ENCODE peak calls at places on chromosomes 7 and 10, in five cellular contexts. G is cardiac muscle cell, B is astrocyte, V is brain microvascular endothelial cell, N is adrenal gland. Z is an unnamed sample.

GRCh38 chr10:78904196-78904595 is 164.6 kb upstream of the ZMIZ1 start:
- DNase-seq in G (no peak), B (no peak), V (no peak), N (peak), Z (no peak)

GRCh38 chr7:107044347-107045194 is at the start of gene PRKAR2B:
- DNase-seq in G (peak), B (peak), V (peak), N (peak), Z (no peak)

GRCh38 chr7:82665966-82666507 is 222.5 kb upstream of the CACNA2D1 start:
- DNase-seq in G (no peak), B (no peak), V (no peak), N (no peak), Z (no peak)

GRCh38 chr7:15889501-15889900 is 203.0 kb upstream of the MEOX2 start:
- DNase-seq in G (no peak), B (no peak), V (peak), N (no peak), Z (no peak)

GRCh38 chr7:93935112-93935511 is 13.6 kb downstream of the GNG11 start:
- DNase-seq in G (no peak), B (no peak), V (no peak), N (no peak), Z (no peak)

GRCh38 chr10:7311256-7312178 is 99.3 kb downstream of the SFMBT2 start:
- DNase-seq in G (no peak), B (peak), V (no peak), N (no peak), Z (no peak)

GRCh38 chr10:51000164-51000563 is 74.1 kb upstream of the PRKG1 start:
- DNase-seq in G (no peak), B (peak), V (peak), N (no peak), Z (no peak)

GRCh38 chr10:3470191-3470590 is 297.6 kb upstream of the PITRM1 start:
- DNase-seq in G (no peak), B (no peak), V (no peak), N (no peak), Z (no peak)

GRCh38 chr10:119693262-119693957 is 32.4 kb upstream of the INPP5F start:
- DNase-seq in G (no peak), B (peak), V (no peak), N (no peak), Z (no peak)

GRCh38 chr10:6053816-6054581 is 8.2 kb downstream of the IL2RA start:
- DNase-seq in G (no peak), B (no peak), V (no peak), N (no peak), Z (no peak)

GRCh38 chr10:95513941-95514392 is 47.2 kb downstream of the SORBS1 start:
- DNase-seq in G (no peak), B (peak), V (no peak), N (peak), Z (no peak)

GRCh38 chr7:111089822-111090426 is 1.0 kb upstream of the LRRN3 start:
- DNase-seq in G (peak), B (no peak), V (peak), N (no peak), Z (no peak)

GRCh38 chr10:114879541-114880158 is 58.1 kb downstream of the FHIP2A start:
- DNase-seq in G (peak), B (no peak), V (no peak), N (no peak), Z (no peak)

GRCh38 chr10:94344522-94345122 is 18.1 kb downstream of the NOC3L start:
- DNase-seq in G (no peak), B (no peak), V (no peak), N (no peak), Z (no peak)

GRCh38 chr10:43140414-43140813 is 2.2 kb downstream of the CSGALNACT2 start:
- DNase-seq in G (no peak), B (peak), V (peak), N (no peak), Z (no peak)

GRCh38 chr7:97307521-97308108 is 190.1 kb downstream of the SDHAF3 start:
- DNase-seq in G (no peak), B (peak), V (no peak), N (no peak), Z (no peak)

GRCh38 chr10:100812978-100813377 is 67.6 kb downstream of the PAX2 start:
- DNase-seq in G (no peak), B (no peak), V (no peak), N (no peak), Z (no peak)

GRCh38 chr7:23012797-23013714 is 874 bp downstream of the HYCC1 start:
- DNase-seq in G (peak), B (no peak), V (peak), N (peak), Z (no peak)

GRCh38 chr10:28089467-28089866 is 90.6 kb upstream of the ODAD2 start:
- DNase-seq in G (no peak), B (peak), V (peak), N (no peak), Z (no peak)

GRCh38 chr10:118758449-118758848 is 3.7 kb upstream of the CACUL1 start:
- DNase-seq in G (no peak), B (no peak), V (no peak), N (no peak), Z (no peak)

GRCh38 chr10:73039635-73040034 is 57.0 kb downstream of the P4HA1 start:
- DNase-seq in G (no peak), B (peak), V (peak), N (no peak), Z (no peak)

GRCh38 chr10:6273351-6273750 is 70.6 kb downstream of the PFKFB3 start:
- DNase-seq in G (peak), B (no peak), V (no peak), N (no peak), Z (no peak)

GRCh38 chr10:124152139-124152780 is 58.9 kb upstream of the CHST15 start:
- DNase-seq in G (no peak), B (peak), V (peak), N (no peak), Z (no peak)

GRCh38 chr7:107276220-107276827 is 107.5 kb downstream of the HBP1 start:
- DNase-seq in G (no peak), B (no peak), V (no peak), N (no peak), Z (no peak)

GRCh38 chr7:30469303-30469702 is 9.3 kb downstream of the NOD1 start:
- DNase-seq in G (peak), B (peak), V (peak), N (no peak), Z (no peak)

GRCh38 chr7:57256637-57257375 is 124.6 kb upstream of the ZNF479 start:
- DNase-seq in G (no peak), B (no peak), V (no peak), N (no peak), Z (no peak)

GRCh38 chr7:91618665-91619437 is 261.7 kb downstream of the MTERF1 start:
- DNase-seq in G (no peak), B (no peak), V (no peak), N (no peak), Z (no peak)

GRCh38 chr10:75100764-75101291 is 10.6 kb upstream of the SAMD8 start:
- DNase-seq in G (no peak), B (no peak), V (no peak), N (no peak), Z (no peak)

GRCh38 chr10:70714245-70714644 is 41.9 kb downstream of the ADAMTS14 start:
- DNase-seq in G (no peak), B (no peak), V (no peak), N (no peak), Z (no peak)

GRCh38 chr10:1233031-1233430 is 176.8 kb downstream of the WDR37 start:
- DNase-seq in G (no peak), B (no peak), V (no peak), N (no peak), Z (no peak)

GRCh38 chr7:151599401-151600227 is 79.9 kb upstream of the RHEB start:
- DNase-seq in G (no peak), B (peak), V (peak), N (peak), Z (no peak)

GRCh38 chr10:7593068-7593467 is 73.7 kb downstream of the ITIH5 start:
- DNase-seq in G (peak), B (no peak), V (no peak), N (no peak), Z (no peak)

GRCh38 chr10:30433286-30433778 is 652 bp upstream of the MAP3K8 start:
- DNase-seq in G (peak), B (peak), V (peak), N (peak), Z (no peak)

GRCh38 chr7:12244129-12244528 is 33.0 kb downstream of the TMEM106B start:
- DNase-seq in G (peak), B (no peak), V (peak), N (no peak), Z (no peak)

GRCh38 chr7:134954197-134955082 is 31.9 kb upstream of the AGBL3 start:
- DNase-seq in G (peak), B (no peak), V (no peak), N (no peak), Z (no peak)

GRCh38 chr7:25735674-25736242 is 416.2 kb upstream of the NFE2L3 start:
- DNase-seq in G (no peak), B (no peak), V (no peak), N (no peak), Z (no peak)

GRCh38 chr7:25731035-25731880 is 420.7 kb upstream of the NFE2L3 start:
- DNase-seq in G (no peak), B (no peak), V (no peak), N (no peak), Z (peak)

GRCh38 chr7:25732771-25733217 is 419.2 kb upstream of the NFE2L3 start:
- DNase-seq in G (no peak), B (no peak), V (no peak), N (no peak), Z (no peak)

GRCh38 chr7:25727876-25728275 is 424.1 kb upstream of the NFE2L3 start:
- DNase-seq in G (no peak), B (no peak), V (no peak), N (no peak), Z (no peak)

DNA sequence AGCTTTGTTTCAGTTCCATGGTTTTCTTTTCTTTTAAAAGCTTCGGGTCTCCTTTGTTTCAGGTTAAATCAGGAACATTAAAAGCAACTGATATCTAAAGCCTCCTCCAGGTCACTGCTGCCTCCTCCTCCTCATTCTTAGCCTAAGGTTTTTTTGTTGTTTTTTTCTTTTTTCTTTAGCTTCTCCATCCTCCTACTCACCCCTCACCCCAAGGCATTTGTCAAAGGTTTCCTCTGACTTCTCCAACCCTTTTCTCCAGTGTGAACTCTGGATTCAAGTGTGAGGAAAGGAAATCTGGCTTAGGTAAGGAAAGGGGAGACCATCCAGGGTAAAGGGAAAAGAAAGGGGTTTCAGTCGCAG is 420.1 kb upstream of the NFE2L3 start:
- DNase-seq in G (no peak), B (no peak), V (no peak), N (no peak), Z (no peak)
- H3K4me3 ChIP-seq in G (no peak), B (no peak), V (no peak), N (no peak), Z (peak)

DNA sequence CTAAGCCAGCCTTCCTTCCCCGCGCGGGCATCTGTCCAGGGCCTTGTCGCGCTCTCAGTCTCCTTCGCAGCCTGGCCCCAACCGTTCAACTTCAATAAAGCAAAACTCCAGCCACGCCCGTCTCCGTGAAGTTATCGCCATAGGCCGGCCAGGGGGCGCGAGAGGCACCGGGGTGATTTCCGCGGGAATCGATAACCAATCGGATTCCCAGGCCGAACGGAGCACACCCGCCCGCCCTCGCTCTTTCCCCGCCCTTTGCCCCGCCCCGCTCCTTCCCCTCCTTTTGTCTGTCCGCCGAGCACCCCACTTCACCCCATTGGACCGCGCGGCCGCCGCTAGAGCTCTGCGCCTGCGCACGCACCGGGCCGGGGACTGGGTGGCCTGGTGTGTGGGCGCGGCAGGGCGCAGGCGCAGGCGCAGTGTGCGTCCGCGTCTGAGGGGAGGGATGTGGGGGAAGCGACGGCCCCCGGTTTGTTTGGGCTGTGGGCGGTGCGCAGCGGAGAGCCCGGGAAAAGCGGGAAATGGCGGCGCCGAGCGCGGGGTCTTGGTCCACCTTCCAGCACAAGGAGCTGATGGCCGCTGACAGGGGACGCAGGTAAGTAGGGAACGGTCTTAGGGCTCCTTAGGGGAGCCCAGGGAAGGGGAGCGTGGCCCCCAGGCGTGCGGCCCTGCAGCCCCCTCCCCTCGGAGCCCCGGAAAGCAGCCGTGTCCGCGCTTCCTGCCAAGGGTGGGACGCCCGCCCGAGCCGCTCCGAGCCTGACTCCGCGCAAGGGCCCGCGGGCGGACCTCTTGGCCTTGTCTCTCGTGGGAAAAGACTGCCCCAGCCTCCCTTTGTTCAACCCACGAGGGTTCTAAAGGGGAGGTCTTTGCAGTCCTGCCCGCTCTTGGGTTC is at the start of gene CASP2:
- DNase-seq in G (peak), B (peak), V (peak), N (peak), Z (peak)
- H3K27ac ChIP-seq in G (peak), B (peak), V (peak), N (peak), Z (peak)

GRCh38 chr7:130939285-130940095 is 205.5 kb upstream of the KLF14 start:
- DNase-seq in G (no peak), B (no peak), V (no peak), N (no peak), Z (no peak)

GRCh38 chr7:130942211-130942964 is 208.4 kb upstream of the KLF14 start:
- DNase-seq in G (no peak), B (peak), V (no peak), N (peak), Z (no peak)

GRCh38 chr7:130940326-130940725 is 206.3 kb upstream of the KLF14 start:
- DNase-seq in G (no peak), B (no peak), V (no peak), N (no peak), Z (no peak)

GRCh38 chr7:130941322-130942210 is 207.6 kb upstream of the KLF14 start:
- DNase-seq in G (no peak), B (peak), V (peak), N (peak), Z (no peak)

GRCh38 chr7:130940907-130941306 is 206.9 kb upstream of the KLF14 start:
- DNase-seq in G (no peak), B (no peak), V (no peak), N (no peak), Z (no peak)
- H3K4me3 ChIP-seq in G (no peak), B (peak), V (peak), N (peak), Z (peak)

GRCh38 chr7:101922631-101923275 is 105.3 kb downstream of the CUX1 start:
- DNase-seq in G (no peak), B (no peak), V (no peak), N (no peak), Z (no peak)

GRCh38 chr7:101923276-101923985 is 106.0 kb downstream of the CUX1 start:
- DNase-seq in G (no peak), B (peak), V (peak), N (no peak), Z (no peak)

GRCh38 chr7:101927389-101928306 is 110.2 kb downstream of the CUX1 start:
- DNase-seq in G (no peak), B (no peak), V (no peak), N (no peak), Z (no peak)

GRCh38 chr7:101924171-101924570 is 106.7 kb downstream of the CUX1 start:
- DNase-seq in G (no peak), B (peak), V (peak), N (no peak), Z (no peak)

DNA sequence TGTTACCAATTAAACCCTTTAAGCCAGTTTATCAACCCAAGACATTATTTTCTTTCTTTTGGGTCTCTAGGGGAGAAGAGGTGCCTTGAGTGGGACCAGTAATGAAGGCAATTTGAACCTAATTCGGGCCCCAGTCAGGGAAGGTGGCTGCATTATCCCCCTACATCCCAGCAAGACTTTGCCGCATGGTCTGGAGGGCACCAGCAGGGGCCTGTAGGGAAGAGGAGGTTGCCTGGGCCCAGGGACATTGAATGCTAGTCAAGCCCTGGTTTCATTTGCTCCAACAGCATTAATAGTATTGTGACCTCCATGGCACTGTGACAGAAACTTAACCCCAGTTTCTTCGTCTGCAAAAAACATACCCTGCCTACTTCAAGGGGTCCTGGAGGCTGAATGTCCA is 108.8 kb downstream of the CUX1 start:
- DNase-seq in G (no peak), B (no peak), V (no peak), N (no peak), Z (no peak)
- H3K27ac ChIP-seq in G (peak), B (no peak), V (no peak), N (no peak), Z (no peak)

DNA sequence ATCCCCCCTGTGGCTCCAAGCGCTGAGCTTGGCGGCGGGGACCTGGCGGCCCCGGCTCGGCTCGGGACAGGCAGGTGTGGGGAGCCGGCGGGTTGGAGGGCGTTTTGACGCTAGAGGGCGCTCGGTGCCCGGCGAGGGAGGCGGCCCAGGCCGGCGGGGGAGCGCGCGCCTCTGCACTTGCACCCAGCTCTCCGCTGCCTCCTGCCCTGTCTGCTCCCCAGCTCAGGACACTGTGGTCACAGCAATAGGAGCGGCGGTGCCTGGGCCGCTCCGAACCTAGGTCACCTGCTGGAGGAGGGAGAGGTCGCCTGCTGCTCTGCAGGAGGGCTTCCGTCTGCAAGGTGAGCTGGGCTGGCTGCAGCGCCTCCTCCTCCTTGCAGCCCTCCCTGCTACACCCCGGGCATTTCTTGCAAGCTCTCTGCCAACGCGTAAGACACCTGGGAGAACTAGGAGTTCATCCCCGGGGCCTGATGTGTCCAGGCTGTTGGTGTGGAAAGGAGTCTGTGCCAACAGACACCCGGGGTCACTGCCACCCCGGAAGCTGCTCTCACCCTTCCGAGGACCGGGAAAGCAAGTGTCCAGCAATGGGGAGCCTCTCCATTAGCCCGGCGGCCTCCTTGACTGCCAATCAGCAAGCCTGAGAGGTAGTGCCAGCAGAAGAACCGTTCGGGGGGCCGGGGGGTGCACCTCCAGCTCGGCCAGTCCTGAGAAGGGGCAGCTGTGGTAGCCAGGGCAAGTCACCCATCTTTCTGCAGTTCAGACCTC is 620.4 kb downstream of the GALNT17 start:
- DNase-seq in G (peak), B (no peak), V (peak), N (peak), Z (no peak)
- H3K4me3 ChIP-seq in G (no peak), B (no peak), V (no peak), N (no peak), Z (no peak)

GRCh38 chr7:36117201-36117840 is 35.7 kb upstream of the EEPD1 start:
- DNase-seq in G (no peak), B (no peak), V (no peak), N (no peak), Z (no peak)

GRCh38 chr7:36115448-36116321 is 37.4 kb upstream of the EEPD1 start:
- DNase-seq in G (peak), B (peak), V (peak), N (peak), Z (no peak)

GRCh38 chr7:36119005-36119711 is 33.9 kb upstream of the EEPD1 start:
- DNase-seq in G (no peak), B (peak), V (peak), N (peak), Z (peak)

GRCh38 chr7:36116347-36117200 is 36.5 kb upstream of the EEPD1 start:
- DNase-seq in G (no peak), B (peak), V (no peak), N (no peak), Z (no peak)

DNA sequence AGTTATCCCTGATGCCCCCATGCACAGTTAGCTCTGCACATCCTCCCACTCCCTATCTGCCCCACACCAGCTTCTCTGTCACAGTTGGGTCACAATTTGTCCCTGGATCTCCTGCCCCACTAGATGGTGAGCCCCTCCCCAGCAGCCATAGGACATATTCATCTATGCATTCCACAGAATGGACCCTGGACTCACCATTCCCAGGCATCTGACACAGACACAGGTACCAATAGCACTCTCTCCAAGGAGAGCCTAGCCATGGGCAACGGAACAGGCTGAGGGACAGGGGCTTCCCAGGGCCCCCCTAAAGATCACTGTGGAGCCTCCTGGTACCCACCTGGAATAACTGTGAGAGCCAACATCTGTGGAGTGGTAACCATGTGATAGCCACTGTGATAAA is 34.7 kb upstream of the EEPD1 start:
- DNase-seq in G (no peak), B (no peak), V (no peak), N (no peak), Z (no peak)
- H3K27ac ChIP-seq in G (no peak), B (no peak), V (no peak), N (no peak), Z (no peak)

Z was measured in SK-N-MC.